ENCODE peak calls at places on chromosomes 13 and 19, in nine cellular contexts. H is PC-3, Q is fibroblast of lung, K is HepG2, M is neuronal stem cell, T is mesenchymal stem cell, C is H1, W is neural progenitor cell, D is SK-N-SH. X is an unnamed sample. For H3K9me3, the result is how much of the 10 kb centered on the place peaks cover.

GRCh38 chr13:27012482-27013197 is 159.0 kb downstream of the USP12 start:
- DNase-seq in H (peak), Q (peak), K (no peak), M (no peak), T (peak), C (peak), W (no peak), D (no peak), X (peak)

GRCh38 chr19:19230999-19231398 is 19.2 kb downstream of the NCAN start:
- DNase-seq in H (no peak), Q (no peak), K (no peak), M (no peak), T (no peak), C (no peak), W (no peak), D (no peak), X (no peak)

GRCh38 chr13:94464771-94465170 is 14.7 kb downstream of the DCT start:
- DNase-seq in H (no peak), Q (peak), K (no peak), M (no peak), T (no peak), C (no peak), W (no peak), D (no peak), X (no peak)

GRCh38 chr13:103694033-103694432 is 627.8 kb upstream of the SLC10A2 start:
- DNase-seq in H (no peak), Q (no peak), K (no peak), M (no peak), T (no peak), C (no peak), W (no peak), D (no peak), X (no peak)

GRCh38 chr13:85896516-85897450 is 97.6 kb upstream of the SLITRK6 start:
- DNase-seq in H (peak), Q (no peak), K (no peak), M (no peak), T (peak), C (no peak), W (peak), D (peak), X (peak)

GRCh38 chr13:49859568-49859967 is 67.1 kb upstream of the KPNA3 start:
- DNase-seq in H (peak), Q (peak), K (peak), M (no peak), T (peak), C (no peak), W (no peak), D (no peak), X (peak)

GRCh38 chr19:41801682-41802317 is 5.4 kb downstream of the CEACAM3 start:
- DNase-seq in H (peak), Q (no peak), K (no peak), M (no peak), T (no peak), C (no peak), W (no peak), D (no peak), X (no peak)

GRCh38 chr13:28494861-28495585 is at the start of gene FLT1:
- DNase-seq in H (no peak), Q (no peak), K (no peak), M (peak), T (peak), C (peak), W (peak), D (peak), X (peak)

GRCh38 chr13:110876592-110876991 is 38.3 kb downstream of the ANKRD10 start:
- DNase-seq in H (no peak), Q (no peak), K (no peak), M (no peak), T (no peak), C (no peak), W (no peak), D (no peak), X (no peak)

GRCh38 chr13:50715402-50716146 is 127.9 kb downstream of the DLEU7 start:
- DNase-seq in H (no peak), Q (no peak), K (no peak), M (no peak), T (no peak), C (no peak), W (no peak), D (no peak), X (no peak)

GRCh38 chr13:58318495-58319167 is 687.1 kb downstream of the PCDH17 start:
- DNase-seq in H (no peak), Q (no peak), K (no peak), M (no peak), T (no peak), C (no peak), W (no peak), D (no peak), X (no peak)

GRCh38 chr13:108486096-108486495 is 143.3 kb upstream of the MYO16 start:
- DNase-seq in H (no peak), Q (no peak), K (no peak), M (no peak), T (no peak), C (no peak), W (no peak), D (no peak), X (no peak)

GRCh38 chr19:51002101-51002532 is 713 bp upstream of the KLK8 start:
- DNase-seq in H (no peak), Q (no peak), K (no peak), M (no peak), T (no peak), C (no peak), W (no peak), D (no peak), X (no peak)

GRCh38 chr13:89565711-89566110 is 1781.8 kb upstream of the MIR17HG start:
- DNase-seq in H (no peak), Q (no peak), K (no peak), M (no peak), T (no peak), C (no peak), W (no peak), D (no peak), X (no peak)

GRCh38 chr13:91045351-91046034 is 302.0 kb upstream of the MIR17HG start:
- DNase-seq in H (peak), Q (peak), K (no peak), M (peak), T (peak), C (no peak), W (peak), D (peak), X (peak)

GRCh38 chr19:31264379-31264778 is 84.9 kb downstream of the TSHZ3 start:
- DNase-seq in H (no peak), Q (no peak), K (no peak), M (no peak), T (no peak), C (no peak), W (no peak), D (no peak), X (no peak)

GRCh38 chr13:107057028-107057427 is 489.1 kb upstream of the ARGLU1 start:
- DNase-seq in H (no peak), Q (no peak), K (peak), M (no peak), T (no peak), C (no peak), W (no peak), D (no peak), X (no peak)

GRCh38 chr13:44746690-44747089 is 170.6 kb upstream of the TSC22D1 start:
- DNase-seq in H (no peak), Q (no peak), K (no peak), M (no peak), T (no peak), C (no peak), W (no peak), D (no peak), X (no peak)

GRCh38 chr13:44969858-44970484 is 19.3 kb downstream of the NUFIP1 start:
- DNase-seq in H (peak), Q (peak), K (peak), M (peak), T (peak), C (no peak), W (peak), D (peak), X (peak)

GRCh38 chr19:33362508-33363228 is 10.8 kb upstream of the CEBPG start:
- DNase-seq in H (no peak), Q (no peak), K (no peak), M (no peak), T (no peak), C (no peak), W (no peak), D (no peak), X (no peak)

GRCh38 chr19:40461669-40462221 is 3.8 kb downstream of the BLVRB start:
- DNase-seq in H (no peak), Q (no peak), K (peak), M (no peak), T (no peak), C (no peak), W (no peak), D (no peak), X (no peak)

GRCh38 chr13:112714366-112714765 is 24.5 kb downstream of the ATP11A start:
- DNase-seq in H (no peak), Q (no peak), K (no peak), M (no peak), T (no peak), C (no peak), W (no peak), D (no peak), X (no peak)

GRCh38 chr19:16899566-16900075 is 10.8 kb downstream of the F2RL3 start:
- DNase-seq in H (peak), Q (peak), K (peak), M (no peak), T (peak), C (peak), W (peak), D (peak), X (peak)

GRCh38 chr19:3576696-3577443 is 4.1 kb downstream of the HMG20B start:
- DNase-seq in H (no peak), Q (peak), K (no peak), M (no peak), T (peak), C (peak), W (peak), D (peak), X (no peak)

GRCh38 chr13:57632276-57633140 is 964 bp downstream of the PCDH17 start:
- DNase-seq in H (no peak), Q (peak), K (no peak), M (no peak), T (no peak), C (peak), W (peak), D (peak), X (peak)

GRCh38 chr13:74867460-74867859 is 614.5 kb downstream of the TBC1D4 start:
- DNase-seq in H (peak), Q (no peak), K (no peak), M (no peak), T (no peak), C (no peak), W (no peak), D (no peak), X (peak)

GRCh38 chr19:11247391-11247790 is 8.0 kb downstream of the ANGPTL8 start:
- DNase-seq in H (no peak), Q (peak), K (no peak), M (no peak), T (no peak), C (no peak), W (no peak), D (no peak), X (no peak)

GRCh38 chr19:18895828-18896341 is at the start of gene CERS1:
- DNase-seq in H (no peak), Q (no peak), K (no peak), M (peak), T (no peak), C (peak), W (peak), D (peak), X (peak)

GRCh38 chr19:47227347-47228167 is 3.4 kb downstream of the BBC3 start:
- DNase-seq in H (peak), Q (peak), K (peak), M (peak), T (peak), C (peak), W (peak), D (peak), X (peak)

GRCh38 chr19:34411216-34411615 is 7.0 kb downstream of the PDCD2L start:
- DNase-seq in H (no peak), Q (no peak), K (no peak), M (no peak), T (no peak), C (no peak), W (no peak), D (no peak), X (no peak)

GRCh38 chr13:40597735-40598365 is 68.6 kb downstream of the FOXO1 start:
- DNase-seq in H (no peak), Q (no peak), K (no peak), M (no peak), T (no peak), C (no peak), W (peak), D (no peak), X (no peak)

GRCh38 chr13:37383856-37384255 is 214.7 kb downstream of the POSTN start:
- DNase-seq in H (no peak), Q (no peak), K (no peak), M (no peak), T (no peak), C (no peak), W (no peak), D (no peak), X (no peak)

GRCh38 chr13:33323766-33324525 is 38.4 kb upstream of the STARD13 start:
- DNase-seq in H (no peak), Q (peak), K (no peak), M (no peak), T (no peak), C (no peak), W (no peak), D (no peak), X (peak)

GRCh38 chr19:14550201-14550754 is 20.9 kb downstream of the TECR start:
- DNase-seq in H (peak), Q (no peak), K (no peak), M (no peak), T (no peak), C (no peak), W (no peak), D (no peak), X (no peak)

GRCh38 chr19:44007473-44007872 is 4.7 kb downstream of the ZNF230 start:
- DNase-seq in H (no peak), Q (no peak), K (no peak), M (no peak), T (no peak), C (no peak), W (no peak), D (no peak), X (no peak)

GRCh38 chr19:44002566-44003460 is at the start of gene ZNF230:
- DNase-seq in H (peak), Q (peak), K (peak), M (peak), T (peak), C (peak), W (peak), D (peak), X (peak)

GRCh38 chr19:44002212-44002565 is 568 bp upstream of the ZNF230 start:
- DNase-seq in H (no peak), Q (no peak), K (no peak), M (no peak), T (no peak), C (no peak), W (no peak), D (no peak), X (peak)

GRCh38 chr19:44005968-44006367 is 3.2 kb downstream of the ZNF230 start:
- DNase-seq in H (no peak), Q (peak), K (no peak), M (no peak), T (peak), C (no peak), W (no peak), D (no peak), X (peak)

DNA sequence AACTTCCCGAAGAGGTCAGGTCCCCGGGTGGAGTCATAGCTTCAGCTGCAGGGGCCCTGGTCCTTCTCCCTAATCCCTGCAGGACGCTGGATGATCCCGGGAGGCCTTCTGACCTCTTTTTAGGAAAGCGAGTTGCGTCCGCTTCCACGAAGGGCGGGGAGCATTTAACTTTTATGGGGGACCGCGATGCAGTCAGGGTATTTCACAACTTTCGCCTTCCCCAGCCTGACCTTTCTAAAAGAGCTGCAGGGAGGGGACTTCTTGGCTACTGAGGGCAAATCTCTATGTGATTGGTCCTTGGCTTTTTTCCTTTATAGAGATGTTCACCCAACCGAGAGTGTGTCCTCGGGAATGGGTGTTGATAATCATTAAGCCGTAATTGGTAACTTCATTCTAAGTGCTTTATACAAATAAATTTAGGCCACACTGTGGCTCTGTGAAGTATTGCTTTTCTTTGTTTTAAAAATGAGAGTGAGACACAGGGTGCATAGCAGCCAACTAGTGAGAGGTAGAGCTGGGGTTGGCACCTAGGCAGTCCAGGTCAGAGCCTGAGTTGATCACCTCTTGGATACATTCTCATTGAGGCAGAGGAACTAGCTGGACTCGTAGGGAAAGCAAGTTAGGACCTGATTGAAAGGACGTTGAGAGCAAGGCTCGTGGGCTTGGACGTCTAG is 841 bp downstream of the ZNF230 start:
- DNase-seq in H (no peak), Q (no peak), K (peak), M (no peak), T (peak), C (peak), W (peak), D (no peak), X (peak)
- H3K9ac ChIP-seq in H (peak), Q (peak), K (peak), M (no peak), T (peak), C (no peak), W (no peak), D (peak), X (peak)

GRCh38 chr19:52070496-52070895 is 21.9 kb upstream of the ZNF432 start:
- DNase-seq in H (peak), Q (peak), K (no peak), M (no peak), T (no peak), C (no peak), W (no peak), D (no peak), X (no peak)

GRCh38 chr19:52065399-52065798 is 16.8 kb upstream of the ZNF432 start:
- DNase-seq in H (no peak), Q (no peak), K (no peak), M (no peak), T (no peak), C (no peak), W (no peak), D (no peak), X (no peak)

GRCh38 chr19:52066258-52066866 is 17.7 kb upstream of the ZNF432 start:
- DNase-seq in H (no peak), Q (no peak), K (no peak), M (no peak), T (no peak), C (no peak), W (no peak), D (no peak), X (no peak)

DNA sequence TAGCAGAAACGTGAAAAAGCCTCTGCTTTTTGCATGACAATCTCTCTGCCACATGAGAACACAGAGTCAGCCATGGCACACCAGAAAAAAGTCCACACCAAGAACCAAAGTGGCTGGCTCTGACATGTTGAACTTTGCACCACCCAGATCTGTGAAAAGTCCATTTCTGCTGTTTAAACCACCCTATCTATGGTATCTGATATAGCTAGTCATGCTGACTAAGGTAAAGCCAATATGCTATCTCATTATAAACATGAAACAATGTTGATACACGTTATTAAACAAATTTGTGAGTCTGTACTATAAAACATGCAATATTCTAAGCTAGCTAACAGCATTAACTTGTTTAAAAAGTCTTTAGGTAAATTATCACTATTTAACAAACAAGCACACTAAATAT is 21.0 kb upstream of the ZNF432 start:
- DNase-seq in H (no peak), Q (no peak), K (no peak), M (no peak), T (no peak), C (no peak), W (no peak), D (no peak), X (no peak)
- H3K9me3 ChIP-seq in H (half or more), Q (under half), K (half or more), M (half or more), T (half or more), C (half or more), W (under half), D (half or more), X (half or more)

DNA sequence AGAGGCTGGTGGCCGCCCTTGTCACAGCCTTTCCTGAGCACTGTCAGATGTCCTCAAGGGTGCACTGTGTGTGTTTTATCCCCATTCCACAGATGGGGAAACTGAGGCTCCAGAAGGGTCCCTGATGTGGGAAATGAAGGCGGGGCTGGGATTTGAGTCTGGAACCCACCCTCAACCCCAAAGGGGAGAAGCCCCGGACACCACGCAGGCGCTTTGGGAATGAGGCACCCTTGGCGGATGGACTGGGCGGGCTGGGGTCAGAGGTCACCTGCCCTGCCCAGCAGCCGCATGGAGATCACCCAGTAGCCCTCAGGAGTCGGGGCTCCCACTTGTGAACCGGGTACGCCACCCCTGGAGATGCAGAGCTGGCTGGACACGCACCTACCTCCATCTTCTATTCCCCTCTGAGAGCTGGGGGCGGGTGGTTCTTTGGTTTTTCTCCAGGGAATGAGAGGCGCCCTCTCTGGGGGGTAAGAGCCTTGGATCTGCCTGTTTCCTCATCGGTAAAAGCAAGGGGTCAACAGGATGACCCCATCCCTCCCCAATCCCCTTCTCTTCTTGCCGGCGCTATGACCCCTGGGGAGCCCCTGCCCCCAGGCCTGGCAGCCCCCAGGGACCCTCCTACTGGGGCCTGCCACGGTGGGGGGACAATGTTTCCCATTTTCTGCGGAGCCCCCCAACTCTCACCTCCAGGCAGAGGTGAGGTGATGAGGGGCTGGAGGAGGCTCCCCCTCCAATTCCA is 8.3 kb upstream of the ONECUT3 start:
- DNase-seq in H (no peak), Q (no peak), K (no peak), M (no peak), T (no peak), C (no peak), W (no peak), D (no peak), X (no peak)
- H3K4me3 ChIP-seq in H (peak), Q (no peak), K (no peak), M (no peak), T (no peak), C (peak), W (peak), D (no peak), X (no peak)

GRCh38 chr19:8702350-8702749 is 3.8 kb upstream of the ACTL9 start:
- DNase-seq in H (no peak), Q (no peak), K (no peak), M (no peak), T (no peak), C (no peak), W (no peak), D (no peak), X (no peak)
- H3K9ac ChIP-seq in H (no peak), Q (no peak), K (no peak), M (no peak), T (no peak), C (no peak), W (no peak), D (no peak), X (no peak)

DNA sequence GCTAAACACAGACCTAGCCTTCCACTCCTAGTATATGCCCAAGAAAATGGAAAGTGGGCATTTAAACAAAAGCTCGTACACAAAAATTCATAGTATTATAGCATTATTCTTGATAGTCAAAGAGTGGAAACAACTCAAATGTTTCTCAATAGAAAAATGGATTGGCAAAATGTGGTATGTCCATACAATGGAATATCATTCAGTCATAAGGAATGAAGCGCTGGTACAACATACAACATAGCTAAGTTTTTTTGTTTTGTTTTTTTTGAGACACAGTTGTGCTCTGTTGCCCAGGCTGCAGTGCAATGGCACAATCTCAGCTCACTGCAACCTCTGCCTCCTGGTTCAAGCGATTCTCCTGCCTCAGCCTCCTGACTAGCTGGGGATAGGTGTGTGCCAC is 11.9 kb downstream of the ZNF558 start:
- DNase-seq in H (no peak), Q (no peak), K (no peak), M (no peak), T (no peak), C (no peak), W (no peak), D (no peak), X (no peak)
- H3K9me3 ChIP-seq in H (under half), Q (under half), K (half or more), M (under half), T (half or more), C (under half), W (under half), D (under half), X (half or more)

GRCh38 chr19:38663156-38663651 is 15.8 kb downstream of the ACTN4 start:
- DNase-seq in H (no peak), Q (no peak), K (no peak), M (no peak), T (no peak), C (no peak), W (no peak), D (no peak), X (no peak)
- H3K4me3 ChIP-seq in H (no peak), Q (no peak), K (no peak), M (no peak), T (no peak), C (no peak), W (no peak), D (no peak), X (no peak)

X was measured in adipocyte.